ENCODE peak calls at places on chromosome 19, in ten cellular contexts. One of them, this sample, is unnamed.

GRCh38 chr19:35120898-35121297 is 5.3 kb downstream of the FXYD3 start:
- DNase-seq in B cell: no peak
- DNase-seq in activated T-helper 9 cell treated with anti-CD3 and anti-CD28 coated beads, Interleukin-2, amount 50 U/mL, for 16 hours: no peak
- DNase-seq in frontal cortex: no peak
- DNase-seq in NCI-H1092: no peak
- DNase-seq in RPMI8226: no peak
- DNase-seq in naive thymus-derived CD4-positive, alpha-beta T cell: no peak
- DNase-seq in dorsolateral prefrontal cortex: no peak
- DNase-seq in Daoy: peak
- DNase-seq in GM23248: peak
- DNase-seq in this sample: no peak

GRCh38 chr19:51751655-51752054 is at the start of gene FPR1:
- DNase-seq in frontal cortex: no peak
- DNase-seq in B cell: no peak
- DNase-seq in activated T-helper 9 cell treated with anti-CD3 and anti-CD28 coated beads, Interleukin-2, amount 50 U/mL, for 16 hours: no peak
- DNase-seq in Daoy: peak
- DNase-seq in NCI-H1092: no peak
- DNase-seq in dorsolateral prefrontal cortex: no peak
- DNase-seq in GM23248: no peak
- DNase-seq in naive thymus-derived CD4-positive, alpha-beta T cell: no peak
- DNase-seq in RPMI8226: no peak
- DNase-seq in this sample: no peak

GRCh38 chr19:13430790-13431582 is 75.3 kb downstream of the CACNA1A start:
- DNase-seq in naive thymus-derived CD4-positive, alpha-beta T cell: peak
- DNase-seq in dorsolateral prefrontal cortex: peak
- DNase-seq in activated T-helper 9 cell treated with anti-CD3 and anti-CD28 coated beads, Interleukin-2, amount 50 U/mL, for 16 hours: peak
- DNase-seq in NCI-H1092: no peak
- DNase-seq in B cell: peak
- DNase-seq in Daoy: peak
- DNase-seq in frontal cortex: no peak
- DNase-seq in GM23248: peak
- DNase-seq in RPMI8226: peak
- DNase-seq in this sample: peak

GRCh38 chr19:11737964-11738745 is 591 bp downstream of the ZNF823 start:
- DNase-seq in Daoy: peak
- DNase-seq in RPMI8226: peak
- DNase-seq in GM23248: peak
- DNase-seq in naive thymus-derived CD4-positive, alpha-beta T cell: peak
- DNase-seq in activated T-helper 9 cell treated with anti-CD3 and anti-CD28 coated beads, Interleukin-2, amount 50 U/mL, for 16 hours: peak
- DNase-seq in B cell: peak
- DNase-seq in NCI-H1092: no peak
- DNase-seq in frontal cortex: no peak
- DNase-seq in dorsolateral prefrontal cortex: peak
- DNase-seq in this sample: peak

GRCh38 chr19:49468746-49469447 is 5.1 kb upstream of the FLT3LG start:
- DNase-seq in GM23248: peak
- DNase-seq in dorsolateral prefrontal cortex: no peak
- DNase-seq in naive thymus-derived CD4-positive, alpha-beta T cell: peak
- DNase-seq in RPMI8226: peak
- DNase-seq in activated T-helper 9 cell treated with anti-CD3 and anti-CD28 coated beads, Interleukin-2, amount 50 U/mL, for 16 hours: peak
- DNase-seq in Daoy: peak
- DNase-seq in B cell: peak
- DNase-seq in frontal cortex: no peak
- DNase-seq in NCI-H1092: no peak
- DNase-seq in this sample: peak

GRCh38 chr19:14479985-14480694 is 5.0 kb upstream of the PTGER1 start:
- DNase-seq in naive thymus-derived CD4-positive, alpha-beta T cell: peak
- DNase-seq in RPMI8226: peak
- DNase-seq in activated T-helper 9 cell treated with anti-CD3 and anti-CD28 coated beads, Interleukin-2, amount 50 U/mL, for 16 hours: peak
- DNase-seq in dorsolateral prefrontal cortex: no peak
- DNase-seq in frontal cortex: no peak
- DNase-seq in B cell: peak
- DNase-seq in Daoy: peak
- DNase-seq in GM23248: no peak
- DNase-seq in NCI-H1092: no peak
- DNase-seq in this sample: peak

GRCh38 chr19:38210458-38210987 is 13.5 kb downstream of the DPF1 start:
- DNase-seq in GM23248: peak
- DNase-seq in naive thymus-derived CD4-positive, alpha-beta T cell: no peak
- DNase-seq in dorsolateral prefrontal cortex: peak
- DNase-seq in activated T-helper 9 cell treated with anti-CD3 and anti-CD28 coated beads, Interleukin-2, amount 50 U/mL, for 16 hours: no peak
- DNase-seq in RPMI8226: peak
- DNase-seq in frontal cortex: peak
- DNase-seq in NCI-H1092: peak
- DNase-seq in Daoy: peak
- DNase-seq in B cell: no peak
- DNase-seq in this sample: no peak

GRCh38 chr19:19461671-19462622 is 53.4 kb downstream of the TSSK6 start:
- DNase-seq in frontal cortex: no peak
- DNase-seq in B cell: no peak
- DNase-seq in Daoy: no peak
- DNase-seq in NCI-H1092: peak
- DNase-seq in activated T-helper 9 cell treated with anti-CD3 and anti-CD28 coated beads, Interleukin-2, amount 50 U/mL, for 16 hours: no peak
- DNase-seq in naive thymus-derived CD4-positive, alpha-beta T cell: no peak
- DNase-seq in RPMI8226: peak
- DNase-seq in GM23248: no peak
- DNase-seq in dorsolateral prefrontal cortex: no peak
- DNase-seq in this sample: peak

GRCh38 chr19:34188388-34188787 is 16.1 kb downstream of the LSM14A start:
- DNase-seq in frontal cortex: no peak
- DNase-seq in dorsolateral prefrontal cortex: no peak
- DNase-seq in activated T-helper 9 cell treated with anti-CD3 and anti-CD28 coated beads, Interleukin-2, amount 50 U/mL, for 16 hours: no peak
- DNase-seq in GM23248: peak
- DNase-seq in naive thymus-derived CD4-positive, alpha-beta T cell: no peak
- DNase-seq in RPMI8226: no peak
- DNase-seq in B cell: no peak
- DNase-seq in Daoy: no peak
- DNase-seq in NCI-H1092: no peak
- DNase-seq in this sample: no peak